ENCODE peak calls at places on chromosomes 5 and 9, in six cellular contexts. Y is heart left ventricle, Z is A549, I is IMR-90, L is ovary, E is HepG2. J is an unnamed sample.

GRCh38 chr9:137970098-137970497 is 92.5 kb downstream of the CACNA1B start:
- DNase-seq in I (no peak), Z (no peak), L (no peak), E (no peak), Y (no peak), J (no peak)

GRCh38 chr5:94388773-94389514 is 229.5 kb downstream of the KIAA0825 start:
- DNase-seq in I (no peak), L (no peak), Y (no peak), Z (no peak), E (no peak), J (no peak)

GRCh38 chr5:34503379-34504346 is 152.5 kb upstream of the RAI14 start:
- DNase-seq in Z (no peak), I (no peak), Y (no peak), L (no peak), E (no peak), J (no peak)

GRCh38 chr5:172107606-172108005 is 80.4 kb downstream of the STK10 start:
- DNase-seq in Z (peak), E (no peak), Y (no peak), L (no peak), I (peak), J (no peak)

GRCh38 chr5:106587-106986 is 14.6 kb downstream of the PLEKHG4B start:
- DNase-seq in L (no peak), Z (no peak), E (no peak), Y (no peak), I (no peak), J (no peak)

GRCh38 chr9:21972361-21972760 is 21.8 kb downstream of the CDKN2A start:
- DNase-seq in Y (no peak), E (no peak), L (no peak), Z (no peak), I (no peak), J (no peak)

GRCh38 chr5:87645241-87645640 is 232.5 kb upstream of the CCNH start:
- DNase-seq in Z (no peak), L (no peak), Y (no peak), I (no peak), E (no peak), J (no peak)

GRCh38 chr9:33377089-33377715 is 25.2 kb downstream of the AQP7 start:
- DNase-seq in E (no peak), Z (no peak), Y (no peak), L (no peak), I (no peak), J (no peak)

GRCh38 chr5:140821375-140822280 is at the start of gene PCDHA5:
- DNase-seq in I (no peak), Z (peak), E (peak), L (no peak), Y (no peak), J (peak)

GRCh38 chr5:133816791-133817190 is 151.6 kb downstream of the C5orf15 start:
- DNase-seq in Y (no peak), E (no peak), I (no peak), L (no peak), Z (no peak), J (no peak)

GRCh38 chr9:101467690-101468089 is 32.1 kb upstream of the ALDOB start:
- DNase-seq in Z (no peak), L (no peak), I (no peak), E (no peak), Y (no peak), J (no peak)

GRCh38 chr5:102663771-102664530 is 91.2 kb upstream of the PAM start:
- DNase-seq in Z (no peak), I (no peak), Y (no peak), E (no peak), L (no peak), J (no peak)

GRCh38 chr9:76562511-76562911 is 103.5 kb downstream of the GCNT1 start:
- DNase-seq in I (peak), Z (no peak), L (no peak), E (no peak), Y (no peak), J (peak)

GRCh38 chr5:121503111-121503840 is 348.4 kb upstream of the FTMT start:
- DNase-seq in Z (no peak), I (no peak), E (peak), Y (peak), L (no peak), J (peak)

GRCh38 chr5:103148213-103148612 is 28.1 kb downstream of the PPIP5K2 start:
- DNase-seq in L (no peak), Z (no peak), I (no peak), E (no peak), Y (no peak), J (no peak)

GRCh38 chr9:116855881-116856662 is 169.0 kb downstream of the TRIM32 start:
- DNase-seq in L (no peak), I (no peak), Z (no peak), Y (no peak), E (no peak), J (no peak)

GRCh38 chr5:133749331-133749985 is 137.1 kb upstream of the FSTL4 start:
- DNase-seq in L (no peak), Y (no peak), Z (no peak), I (no peak), E (no peak), J (no peak)

GRCh38 chr5:62560786-62561185 is 17.8 kb upstream of the LRRC70 start:
- DNase-seq in Y (no peak), L (no peak), Z (no peak), E (no peak), I (no peak), J (no peak)

DNA sequence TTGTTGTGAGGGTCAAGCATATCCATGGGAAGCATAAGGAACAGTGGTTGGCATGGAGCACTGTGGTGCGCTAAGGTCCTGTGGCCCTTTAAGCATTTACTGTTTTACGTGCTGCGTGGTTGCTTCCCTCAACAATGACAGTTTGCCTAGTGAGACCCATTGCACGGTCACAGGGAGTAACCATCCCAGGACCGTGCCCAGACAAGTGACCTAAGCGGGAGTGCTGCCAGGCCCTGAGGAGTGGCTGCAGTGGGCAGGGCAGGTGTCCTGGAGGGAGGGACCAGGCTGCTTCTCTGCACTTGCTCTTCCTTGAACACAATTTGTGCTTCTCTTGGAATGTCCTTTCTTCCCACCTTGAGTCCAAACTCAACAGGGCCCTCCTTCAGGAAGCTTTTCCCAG is 64.6 kb downstream of the RGS3 start:
- DNase-seq in I (no peak), E (no peak), Y (no peak), L (no peak), Z (no peak), J (no peak)
- TF ChIP-seq POLR2A in I (no peak), E (no peak), Y (no peak), L (no peak), Z (no peak), J (no peak)

DNA sequence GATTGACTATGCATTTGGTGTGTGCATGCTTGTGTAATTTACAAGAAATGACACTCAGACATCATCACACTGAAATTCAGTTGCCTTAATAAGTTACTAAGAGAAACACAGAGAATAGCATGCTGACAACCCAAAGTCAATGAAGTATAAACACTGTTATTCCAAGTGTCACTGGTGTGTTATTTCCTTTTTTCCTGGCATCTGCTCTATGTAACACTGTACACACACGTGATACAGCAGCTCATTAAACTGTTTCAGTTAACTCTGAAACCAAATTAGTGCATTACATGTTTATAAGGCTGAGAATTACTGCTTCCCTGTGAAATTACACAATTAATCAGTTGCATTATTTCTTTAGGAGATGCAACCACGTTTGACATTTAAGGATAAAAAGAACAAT is 252.7 kb downstream of the EFNA5 start:
- DNase-seq in Y (no peak), I (no peak), Z (no peak), L (no peak), E (no peak), J (no peak)
- TF ChIP-seq POLR2A in Y (no peak), I (no peak), Z (no peak), L (no peak), E (no peak), J (no peak)

DNA sequence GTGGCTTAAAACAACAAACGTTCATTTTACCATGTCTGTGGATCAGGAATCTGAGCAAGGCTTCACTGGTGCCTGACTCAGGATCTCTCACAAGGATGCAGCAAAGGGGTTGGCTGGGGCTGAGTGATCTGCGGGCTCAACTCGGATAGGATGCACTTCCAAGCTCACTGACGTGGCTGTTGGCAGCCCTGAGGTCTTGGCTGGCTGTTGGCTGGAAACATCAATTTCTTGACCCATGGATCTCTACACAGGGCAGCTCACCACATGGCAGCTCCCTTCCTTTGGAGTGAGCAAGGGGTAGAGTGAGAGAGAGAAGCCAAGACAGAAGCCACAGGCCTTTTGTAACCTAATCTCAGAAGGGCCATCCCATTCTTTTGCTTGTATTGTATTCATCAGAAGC is 202.1 kb downstream of the NXNL2 start:
- DNase-seq in L (no peak), E (no peak), Y (no peak), Z (no peak), I (no peak), J (no peak)
- TF ChIP-seq POLR2A in L (no peak), E (no peak), Y (no peak), Z (no peak), I (no peak), J (no peak)

GRCh38 chr5:150496534-150496933 is 11.4 kb upstream of the NDST1 start:
- DNase-seq in L (no peak), I (no peak), Z (no peak), E (no peak), Y (peak), J (no peak)

GRCh38 chr5:150498501-150498900 is 9.4 kb upstream of the NDST1 start:
- DNase-seq in Z (no peak), I (no peak), Y (no peak), E (no peak), L (no peak), J (no peak)

GRCh38 chr5:150496098-150496497 is 11.8 kb upstream of the NDST1 start:
- DNase-seq in Y (no peak), I (no peak), Z (no peak), L (no peak), E (no peak), J (no peak)

GRCh38 chr5:150497989-150498317 is 10.0 kb upstream of the NDST1 start:
- DNase-seq in I (no peak), Z (no peak), E (no peak), L (no peak), Y (no peak), J (no peak)

DNA sequence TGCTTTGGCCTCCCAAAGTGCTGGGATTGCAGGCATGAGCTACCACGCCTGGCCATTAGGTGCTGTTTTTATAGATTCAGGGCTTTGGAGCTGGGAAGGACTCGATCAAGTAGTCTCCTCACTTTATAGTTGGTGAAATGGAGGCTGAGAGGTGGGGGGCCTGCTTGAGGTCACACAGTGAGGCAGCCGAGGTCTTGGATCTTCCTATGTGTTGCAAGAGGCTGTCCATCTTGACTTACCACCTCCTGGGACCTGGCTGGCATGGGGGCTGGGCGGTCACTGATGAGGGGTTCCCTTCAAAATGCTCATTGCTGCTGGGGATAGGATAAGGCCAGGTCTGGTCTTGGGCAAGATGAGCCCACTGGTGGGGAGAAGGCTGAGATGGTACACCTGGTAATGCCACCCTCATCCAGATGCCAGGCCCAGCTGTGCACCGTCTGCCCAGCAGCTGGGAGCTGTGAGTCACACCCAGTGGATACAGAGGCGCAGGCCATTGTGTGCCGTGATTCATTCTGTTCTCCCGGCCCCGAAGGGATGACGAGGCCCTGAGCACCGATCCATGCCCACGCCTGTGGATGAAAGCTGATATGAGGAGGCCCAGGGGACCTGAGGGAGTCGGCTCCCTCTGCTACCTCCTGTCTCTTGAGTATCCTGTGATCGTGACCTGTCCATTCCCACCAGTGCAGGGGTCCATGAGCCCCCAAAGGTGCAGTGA is 10.5 kb upstream of the NDST1 start:
- DNase-seq in L (peak), I (peak), Y (no peak), Z (peak), E (no peak), J (no peak)
- TF ChIP-seq POLR2A in L (no peak), I (peak), Y (no peak), Z (no peak), E (no peak), J (no peak)

DNA sequence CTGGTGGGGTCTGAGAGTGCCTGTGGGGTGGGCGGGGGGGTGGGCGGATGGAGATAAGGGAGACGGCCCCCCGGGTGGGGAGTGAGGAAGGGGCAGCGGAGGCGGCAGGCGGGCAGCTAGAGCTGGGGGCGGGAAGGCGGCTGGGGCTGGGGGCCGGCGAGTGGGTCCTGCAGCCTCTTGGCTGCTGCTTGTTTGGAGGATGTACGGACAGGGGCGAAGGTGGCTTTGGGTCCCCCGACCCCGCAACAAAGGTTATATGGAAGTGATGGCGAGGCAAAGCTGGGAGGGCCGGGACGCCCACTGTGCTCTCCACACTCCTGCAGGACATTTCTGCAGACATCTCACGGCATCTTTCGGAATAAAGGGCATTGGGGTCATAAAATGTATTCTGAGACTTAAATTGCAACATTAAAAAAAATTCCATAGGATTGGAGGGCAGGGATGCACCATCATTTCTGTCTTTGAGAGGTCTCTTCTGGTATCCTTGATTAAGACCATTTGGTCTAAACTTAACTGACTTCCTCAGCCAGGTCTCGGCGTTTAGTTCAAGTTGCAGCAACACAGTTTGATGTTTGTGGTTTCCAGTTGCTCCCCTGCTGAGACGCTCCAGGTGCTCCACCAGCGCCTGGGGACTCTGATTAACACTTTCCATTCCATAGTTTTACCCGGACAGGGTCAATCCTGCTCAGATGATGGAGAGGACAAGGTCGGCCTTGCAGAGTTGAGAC is 101.5 kb upstream of the SSBP2 start:
- DNase-seq in L (peak), I (peak), E (no peak), Z (no peak), Y (no peak), J (peak)
- TF ChIP-seq POLR2A in L (no peak), I (no peak), E (no peak), Z (peak), Y (no peak), J (no peak)

GRCh38 chr5:64318175-64318574 is 152.5 kb downstream of the RNF180 start:
- DNase-seq in I (no peak), Z (no peak), L (no peak), Y (no peak), E (no peak), J (no peak)

DNA sequence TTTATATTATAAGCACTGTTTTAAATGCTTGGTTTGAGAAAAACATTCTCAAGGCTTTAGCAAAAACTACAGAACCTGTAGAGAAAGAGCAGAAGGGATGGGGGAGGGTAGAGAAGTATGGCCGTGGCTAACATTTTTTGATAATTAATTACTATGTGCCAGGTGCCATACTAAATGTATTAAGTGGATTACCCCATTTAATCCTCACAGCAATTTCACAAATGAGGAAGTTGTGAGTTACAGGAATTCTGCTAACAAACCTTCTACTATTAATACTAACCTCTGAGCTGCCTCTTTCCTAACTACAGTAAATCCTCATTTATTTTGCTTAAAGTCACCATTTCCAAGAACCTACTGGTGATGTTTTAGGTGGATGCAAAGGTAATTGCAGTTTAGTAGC is 157.9 kb downstream of the RNF180 start:
- DNase-seq in L (no peak), I (no peak), E (no peak), Y (no peak), Z (no peak), J (no peak)
- TF ChIP-seq POLR2A in L (no peak), I (no peak), E (no peak), Y (no peak), Z (no peak), J (no peak)

GRCh38 chr5:58582411-58583393 is at the start of gene RAB3C:
- DNase-seq in L (peak), Y (peak), I (peak), E (peak), Z (peak), J (peak)
- TF ChIP-seq POLR2A in L (no peak), Y (no peak), I (no peak), E (no peak), Z (no peak), J (no peak)

DNA sequence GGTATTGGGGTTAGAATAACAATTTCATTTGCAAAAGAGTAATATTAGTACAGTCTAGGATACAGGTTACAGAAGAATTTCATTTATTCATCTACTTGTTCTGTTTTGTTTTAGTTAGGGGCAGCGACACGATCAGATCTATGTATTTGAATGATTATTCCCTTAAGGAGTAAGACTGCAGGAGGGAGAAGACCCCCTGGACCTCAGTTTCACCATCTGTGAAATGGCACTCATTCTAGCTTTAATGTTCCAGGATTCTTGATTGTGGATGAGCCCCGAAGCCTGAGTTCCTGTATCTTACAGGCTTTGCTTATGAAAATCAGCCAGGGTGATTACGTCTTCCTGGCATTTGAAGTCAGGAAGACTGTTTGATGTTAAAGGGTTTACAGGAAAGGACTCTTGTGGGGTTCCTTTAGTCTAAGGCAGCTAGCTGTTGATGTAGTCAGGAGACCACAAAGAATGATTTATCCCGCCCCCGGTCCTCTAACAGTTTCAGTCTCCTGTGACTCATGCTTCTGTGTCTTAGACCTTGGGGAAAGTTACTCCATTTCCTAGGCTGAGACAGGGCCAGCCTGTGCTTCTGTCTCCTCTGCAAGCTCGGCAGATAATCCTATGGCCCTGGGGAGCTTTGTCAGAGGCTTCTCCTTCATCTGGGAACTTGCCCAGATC is 11.5 kb downstream of the SMIM3 start:
- DNase-seq in Z (no peak), Y (no peak), I (peak), L (no peak), E (no peak), J (no peak)
- TF ChIP-seq POLR2A in Z (no peak), Y (no peak), I (peak), L (no peak), E (no peak), J (no peak)

GRCh38 chr9:89318123-89319014 is at the start of gene SECISBP2:
- DNase-seq in I (peak), E (peak), Z (peak), L (peak), Y (peak), J (peak)
- TF ChIP-seq POLR2A in I (peak), E (peak), Z (peak), L (peak), Y (peak), J (peak)

GRCh38 chr5:138336952-138337684 is 948 bp upstream of the FAM53C start:
- DNase-seq in Z (peak), L (peak), Y (no peak), E (no peak), I (peak), J (peak)
- TF ChIP-seq POLR2A in Z (no peak), L (peak), Y (no peak), E (no peak), I (no peak), J (no peak)

J was measured in erythroblast.